ENCODE peak calls at places on chromosomes 5 and 9, in four cellular contexts. One of them, this sample, is unnamed.
A peak's percentile ranks its signal among the peaks of the same experiment; 100 is the strongest.

GRCh38 chr9:125406812-125407087 is 145.1 kb downstream of the GAPVD1 start:
- DNase-seq in H1: no peak
- DNase-seq in SK-N-SH: no peak
- DNase-seq in K562: no peak
- DNase-seq in this sample: no peak

GRCh38 chr5:176547811-176548210 is 1.3 kb upstream of the CDHR2 start:
- DNase-seq in H1: no peak
- DNase-seq in SK-N-SH: no peak
- DNase-seq in K562: no peak
- DNase-seq in this sample: no peak

GRCh38 chr5:113059232-113059805 is 82.7 kb downstream of the DCP2 start:
- DNase-seq in H1: no peak
- DNase-seq in SK-N-SH: peak; percentile 86
- DNase-seq in K562: no peak
- DNase-seq in this sample: no peak

GRCh38 chr9:115730845-115731244 is 422.7 kb upstream of the PAPPA start:
- DNase-seq in H1: no peak
- DNase-seq in SK-N-SH: no peak
- DNase-seq in K562: no peak
- DNase-seq in this sample: no peak

GRCh38 chr5:138696501-138696900 is 56.7 kb upstream of the CTNNA1 start:
- DNase-seq in H1: no peak
- DNase-seq in SK-N-SH: no peak
- DNase-seq in K562: no peak
- DNase-seq in this sample: no peak

GRCh38 chr9:9275656-9276055 is 1337.1 kb downstream of the PTPRD start:
- DNase-seq in H1: no peak
- DNase-seq in SK-N-SH: no peak
- DNase-seq in K562: no peak
- DNase-seq in this sample: no peak

GRCh38 chr9:127088724-127089615 is 33.5 kb downstream of the ANGPTL2 start:
- DNase-seq in H1: no peak
- DNase-seq in SK-N-SH: no peak
- DNase-seq in K562: no peak
- DNase-seq in this sample: no peak

GRCh38 chr9:74735761-74736160 is 152.0 kb downstream of the TRPM6 start:
- DNase-seq in H1: no peak
- DNase-seq in SK-N-SH: no peak
- DNase-seq in K562: no peak
- DNase-seq in this sample: no peak

GRCh38 chr5:82924241-82924989 is 152.8 kb downstream of the TMEM167A start:
- DNase-seq in H1: no peak
- DNase-seq in SK-N-SH: no peak
- DNase-seq in K562: no peak
- DNase-seq in this sample: no peak

DNA sequence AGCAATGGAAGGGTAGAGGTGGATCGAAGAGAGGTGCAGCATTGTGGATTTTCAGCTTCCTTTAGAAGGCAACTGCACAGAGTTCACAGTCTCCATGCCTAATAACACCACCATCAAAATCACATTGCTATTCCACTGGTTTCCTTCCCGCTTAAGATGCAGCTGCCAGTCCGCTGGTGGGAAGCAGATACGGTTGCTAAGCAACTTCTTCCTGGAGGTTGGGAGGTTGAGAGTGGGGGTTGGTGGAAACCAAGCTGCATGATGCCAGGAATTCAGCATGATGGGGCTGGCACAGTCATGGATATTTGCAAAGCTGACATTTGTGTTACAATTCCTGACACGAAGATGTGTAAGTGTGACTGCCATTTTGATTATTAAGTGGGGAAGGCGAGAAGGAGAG is 87.6 kb downstream of the GLDC start:
- DNase-seq in H1: no peak
- DNase-seq in SK-N-SH: peak; percentile 69
- DNase-seq in K562: no peak
- DNase-seq in this sample: no peak
- TF ChIP-seq POLR2AphosphoS5 in H1: no peak
- TF ChIP-seq POLR2AphosphoS5 in SK-N-SH: no peak
- TF ChIP-seq POLR2AphosphoS5 in K562: no peak
- TF ChIP-seq POLR2AphosphoS5 in this sample: no peak

GRCh38 chr9:132832171-132832570 is 45.9 kb downstream of the AK8 start:
- DNase-seq in H1: no peak
- DNase-seq in SK-N-SH: no peak
- DNase-seq in K562: no peak
- DNase-seq in this sample: no peak
- TF ChIP-seq TAF1 in H1: no peak
- TF ChIP-seq TAF1 in SK-N-SH: no peak
- TF ChIP-seq TAF1 in K562: no peak
- TF ChIP-seq TAF1 in this sample: no peak

DNA sequence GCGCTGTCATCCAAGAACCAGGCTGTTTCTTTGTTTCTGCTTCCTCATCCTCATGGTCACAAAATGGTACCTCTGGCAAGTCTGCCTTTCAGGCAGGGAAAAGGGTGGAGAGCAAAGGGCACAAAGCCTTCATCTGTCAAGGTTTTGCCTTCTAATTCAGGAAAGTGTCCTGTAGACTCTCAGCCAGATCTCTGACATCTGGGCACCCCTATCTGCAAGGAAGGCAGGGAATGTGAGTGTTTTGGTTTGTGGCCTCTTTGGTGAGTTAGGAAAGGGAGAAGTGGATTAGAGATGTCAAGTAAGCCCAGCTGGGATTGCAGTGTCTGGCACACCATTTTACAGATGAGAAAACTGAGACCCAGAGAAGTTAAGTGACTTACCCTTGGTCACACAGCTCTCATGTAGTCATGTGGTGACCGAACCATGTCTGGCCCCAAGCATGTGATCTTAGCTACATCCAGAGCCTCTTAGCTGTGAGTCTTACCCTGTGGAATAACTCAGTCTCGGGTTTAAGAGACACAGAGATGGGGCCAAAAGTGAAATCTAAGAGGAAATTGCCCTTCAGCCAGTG is 115.6 kb upstream of the SAP30L start:
- DNase-seq in H1: no peak
- DNase-seq in SK-N-SH: no peak
- DNase-seq in K562: no peak
- DNase-seq in this sample: no peak
- TF ChIP-seq POLR2AphosphoS5 in H1: no peak
- TF ChIP-seq POLR2AphosphoS5 in SK-N-SH: no peak
- TF ChIP-seq POLR2AphosphoS5 in K562: no peak
- TF ChIP-seq POLR2AphosphoS5 in this sample: no peak

GRCh38 chr5:155081618-155082017 is 68.1 kb downstream of the KIF4B start:
- DNase-seq in H1: no peak
- DNase-seq in SK-N-SH: no peak
- DNase-seq in K562: no peak
- DNase-seq in this sample: no peak

GRCh38 chr5:155079698-155080097 is 66.1 kb downstream of the KIF4B start:
- DNase-seq in H1: no peak
- DNase-seq in SK-N-SH: no peak
- DNase-seq in K562: no peak
- DNase-seq in this sample: no peak

GRCh38 chr5:155080721-155081120 is 67.2 kb downstream of the KIF4B start:
- DNase-seq in H1: no peak
- DNase-seq in SK-N-SH: no peak
- DNase-seq in K562: no peak
- DNase-seq in this sample: no peak

GRCh38 chr5:155070781-155071180 is 57.2 kb downstream of the KIF4B start:
- DNase-seq in H1: no peak
- DNase-seq in SK-N-SH: no peak
- DNase-seq in K562: no peak
- DNase-seq in this sample: no peak

DNA sequence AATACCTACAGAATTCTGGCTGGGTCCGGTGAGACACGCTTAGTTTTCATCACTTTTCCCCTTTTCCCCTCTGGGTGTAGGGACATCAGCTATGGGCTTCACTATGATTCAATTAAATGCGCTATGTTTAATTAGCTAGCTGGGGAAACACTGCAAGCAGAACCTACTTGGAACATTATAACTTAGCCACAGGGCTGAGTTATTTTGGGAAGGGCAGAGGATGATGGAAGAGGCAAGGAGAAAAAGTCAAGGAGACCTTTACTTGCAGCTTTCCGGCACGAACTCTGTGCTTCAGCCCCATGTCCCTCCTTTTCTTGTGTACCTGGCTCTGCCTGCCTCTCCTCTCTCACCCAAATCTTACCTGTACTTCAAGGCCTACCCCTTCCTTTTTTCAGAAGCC is 62.8 kb downstream of the KIF4B start:
- DNase-seq in H1: no peak
- DNase-seq in SK-N-SH: no peak
- DNase-seq in K562: no peak
- DNase-seq in this sample: no peak
- TF ChIP-seq TAF1 in H1: no peak
- TF ChIP-seq TAF1 in SK-N-SH: no peak
- TF ChIP-seq TAF1 in K562: no peak
- TF ChIP-seq TAF1 in this sample: no peak

DNA sequence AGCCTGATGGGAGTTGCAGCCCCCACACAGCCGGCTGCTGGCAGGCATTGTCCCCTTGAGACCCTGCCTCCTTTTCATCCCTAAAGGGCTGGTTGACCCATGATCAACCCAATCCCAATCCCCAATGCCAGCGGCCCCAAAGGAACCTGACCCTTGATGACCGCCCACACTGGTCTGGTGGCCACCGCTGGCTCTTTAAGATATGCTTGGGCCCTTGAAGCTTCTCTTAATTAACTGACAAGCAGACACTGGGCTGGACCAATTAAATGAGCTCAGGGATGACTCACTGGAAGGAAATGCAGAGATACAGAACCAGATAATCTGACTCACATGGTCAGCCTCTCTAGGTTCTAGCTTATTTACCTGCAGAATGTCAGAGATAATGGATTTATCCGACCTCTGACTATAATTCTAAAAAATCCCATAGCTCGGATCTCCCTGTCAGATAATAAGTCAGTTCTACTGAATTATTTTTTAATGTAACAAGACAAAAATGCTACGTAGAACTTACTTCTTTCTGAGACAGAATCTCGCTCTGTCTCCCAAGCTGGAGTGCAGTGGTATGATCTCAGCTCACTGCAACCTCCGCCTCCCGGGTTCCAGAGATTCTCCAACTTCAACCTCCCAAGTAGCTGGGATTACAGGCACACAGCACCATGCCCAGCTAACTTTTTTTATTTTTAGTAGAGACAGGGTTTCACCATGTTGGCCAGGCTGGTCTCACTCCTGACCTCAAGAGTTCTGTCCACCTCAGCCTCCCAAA is 11.1 kb upstream of the MLANA start:
- DNase-seq in H1: no peak
- DNase-seq in SK-N-SH: peak; percentile 17
- DNase-seq in K562: peak; percentile 84
- DNase-seq in this sample: no peak
- TF ChIP-seq POLR2AphosphoS5 in H1: no peak
- TF ChIP-seq POLR2AphosphoS5 in SK-N-SH: peak; percentile 56
- TF ChIP-seq POLR2AphosphoS5 in K562: peak; percentile 76
- TF ChIP-seq POLR2AphosphoS5 in this sample: no peak

GRCh38 chr5:118115791-118116190 is 872.6 kb downstream of the DTWD2 start:
- DNase-seq in H1: no peak
- DNase-seq in SK-N-SH: no peak
- DNase-seq in K562: no peak
- DNase-seq in this sample: no peak
- TF ChIP-seq TAF1 in H1: no peak
- TF ChIP-seq TAF1 in SK-N-SH: no peak
- TF ChIP-seq TAF1 in K562: no peak
- TF ChIP-seq TAF1 in this sample: no peak